ENCODE peak calls at places on chromosome 21, in four cellular contexts. R is type B pancreatic cell, X is AG09319, P is erythroblast. T is an unnamed sample.

GRCh38 chr21:43308511-43309283 is 118.2 kb downstream of the SIK1 start:
- DNase-seq in X (no peak), P (no peak), R (no peak), T (no peak)

GRCh38 chr21:37455504-37455911 is 88.9 kb downstream of the DYRK1A start:
- DNase-seq in R (no peak), P (peak; percentile 92), X (no peak), T (no peak)

GRCh38 chr21:21324297-21324696 is 326.1 kb downstream of the NCAM2 start:
- DNase-seq in R (no peak), P (no peak), X (no peak), T (no peak)

GRCh38 chr21:46099476-46099875 is 1.6 kb downstream of the COL6A2 start:
- DNase-seq in P (no peak), X (no peak), R (no peak), T (no peak)

GRCh38 chr21:24118738-24119470 is 1488.4 kb downstream of the MRPL39 start:
- DNase-seq in X (no peak), R (no peak), P (no peak), T (no peak)

GRCh38 chr21:27526451-27526850 is 559.6 kb upstream of the ADAMTS5 start:
- DNase-seq in X (no peak), P (no peak), R (no peak), T (no peak)

GRCh38 chr21:27505516-27505915 is 538.6 kb upstream of the ADAMTS5 start:
- DNase-seq in R (no peak), X (peak; percentile 64), P (no peak), T (peak; percentile 28)

GRCh38 chr21:46000182-46000730 is 18.7 kb downstream of the COL6A1 start:
- DNase-seq in X (no peak), P (no peak), R (no peak), T (no peak)

GRCh38 chr21:25441835-25442234 is 165.4 kb downstream of the MRPL39 start:
- DNase-seq in P (no peak), R (no peak), X (no peak), T (no peak)

GRCh38 chr21:38297193-38297592 is 40.4 kb downstream of the KCNJ15 start:
- DNase-seq in P (no peak), X (peak; percentile 70), R (no peak), T (no peak)

GRCh38 chr21:41460578-41461527 is 34.8 kb downstream of the MX1 start:
- DNase-seq in X (peak; percentile 54), R (no peak), P (peak; percentile 49), T (peak; percentile 26)

GRCh38 chr21:34187935-34188334 is 114.6 kb downstream of the MRPS6 start:
- DNase-seq in X (peak; percentile 50), R (no peak), P (no peak), T (no peak)

GRCh38 chr21:38841472-38841871 is 35.7 kb downstream of the ETS2 start:
- DNase-seq in X (no peak), P (no peak), R (no peak), T (no peak)

GRCh38 chr21:35649186-35649585 is 411.1 kb downstream of the SETD4 start:
- DNase-seq in X (peak; percentile 7), R (no peak), P (no peak), T (no peak)

GRCh38 chr21:42599962-42600361 is 53.5 kb upstream of the PDE9A start:
- DNase-seq in X (no peak), R (no peak), P (no peak), T (no peak)

GRCh38 chr21:28754127-28754611 is 238.5 kb downstream of the LTN1 start:
- DNase-seq in X (no peak), P (no peak), R (no peak), T (no peak)

GRCh38 chr21:37742115-37742514 is 174.1 kb downstream of the KCNJ6 start:
- DNase-seq in X (no peak), R (no peak), P (no peak), T (no peak)

GRCh38 chr21:43880111-43880985 is 15.3 kb downstream of the AGPAT3 start:
- DNase-seq in P (peak; percentile 43), R (no peak), X (no peak), T (no peak)

GRCh38 chr21:37758997-37759396 is 157.3 kb downstream of the KCNJ6 start:
- DNase-seq in P (peak; percentile 16), R (no peak), X (peak; percentile 8), T (no peak)